ENCODE peak calls at places on chromosomes 16 and 17, in six cellular contexts. F is BE2C; J is NCI-H1417 treated with DMSO at 0.1 percent for 48 hours; K is MV-4-11; Y is stimulated activated CD8-positive, alpha-beta memory T cell treated with anti-CD3 and anti-CD28 coated beads, Interleukin-12 subunit alpha, Interleukin-12 subunit beta, amount 100 ng/mL, for 1 hour; R is NCI-H1092 treated with DMSO at 0.1 percent for 48 hours. X is an unnamed sample.

GRCh38 chr16:588889-589657 is 793 bp upstream of the RAB40C start:
- DNase-seq in F (peak; percentile 97), J (peak; percentile 78), K (peak; percentile 91), Y (peak; percentile 96), R (peak; percentile 97), X (peak; percentile 91)

GRCh38 chr16:89120921-89121351 is 27.3 kb downstream of the ACSF3 start:
- DNase-seq in F (no peak), J (no peak), K (no peak), Y (no peak), R (no peak), X (no peak)

GRCh38 chr16:3086596-3087242 is 12.4 kb downstream of the ZSCAN10 start:
- DNase-seq in F (no peak), J (no peak), K (peak; percentile 60), Y (no peak), R (no peak), X (no peak)

GRCh38 chr16:70659953-70660671 is 13.8 kb downstream of the IL34 start:
- DNase-seq in F (no peak), J (no peak), K (no peak), Y (no peak), R (no peak), X (no peak)

GRCh38 chr16:69477546-69477945 is 53.1 kb downstream of the CYB5B start:
- DNase-seq in F (no peak), J (no peak), K (peak; percentile 63), Y (no peak), R (no peak), X (no peak)

GRCh38 chr16:20844054-20844453 is 37.7 kb downstream of the REXO5 start:
- DNase-seq in F (no peak), J (no peak), K (no peak), Y (no peak), R (no peak), X (no peak)

GRCh38 chr17:58913971-58914769 is 158.5 kb downstream of the PPM1E start:
- DNase-seq in F (no peak), J (no peak), K (no peak), Y (no peak), R (no peak), X (no peak)

GRCh38 chr16:9241177-9241576 is 149.7 kb downstream of the HAPSTR1 start:
- DNase-seq in F (no peak), J (no peak), K (no peak), Y (no peak), R (no peak), X (no peak)

GRCh38 chr16:15490123-15490711 is 55.8 kb downstream of the BMERB1 start:
- DNase-seq in F (no peak), J (no peak), K (no peak), Y (no peak), R (no peak), X (no peak)

GRCh38 chr16:117381-118365 is 20.8 kb downstream of the NPRL3 start:
- DNase-seq in F (peak; percentile 81), J (no peak), K (peak; percentile 37), Y (peak; percentile 44), R (peak; percentile 59), X (peak; percentile 78)

GRCh38 chr17:47810200-47810821 is 11.3 kb downstream of the OSBPL7 start:
- DNase-seq in F (peak; percentile 54), J (no peak), K (no peak), Y (no peak), R (no peak), X (no peak)

GRCh38 chr17:65617496-65617895 is 56.0 kb upstream of the AXIN2 start:
- DNase-seq in F (no peak), J (no peak), K (no peak), Y (no peak), R (no peak), X (no peak)

GRCh38 chr16:69873783-69874182 is 77.4 kb upstream of the CLEC18A start:
- DNase-seq in F (no peak), J (no peak), K (no peak), Y (no peak), R (no peak), X (no peak)

GRCh38 chr16:86387461-86388440 is 122.6 kb upstream of the FOXF1 start:
- DNase-seq in F (no peak), J (no peak), K (peak; percentile 90), Y (no peak), R (no peak), X (no peak)

GRCh38 chr16:14454391-14454790 is 175.7 kb downstream of the PARN start:
- DNase-seq in F (no peak), J (no peak), K (no peak), Y (no peak), R (no peak), X (no peak)

GRCh38 chr17:49616546-49617205 is 41.0 kb downstream of the NXPH3 start:
- DNase-seq in F (no peak), J (no peak), K (peak; percentile 78), Y (no peak), R (no peak), X (peak; percentile 38)

GRCh38 chr17:64331366-64331765 is 59.3 kb downstream of the PECAM1 start:
- DNase-seq in F (no peak), J (no peak), K (peak; percentile 57), Y (no peak), R (no peak), X (no peak)

GRCh38 chr17:6328279-6328678 is 106.6 kb downstream of the AIPL1 start:
- DNase-seq in F (no peak), J (no peak), K (no peak), Y (no peak), R (no peak), X (no peak)

GRCh38 chr17:74296548-74296936 is 22.5 kb downstream of the DNAI2 start:
- DNase-seq in F (peak; percentile 68), J (no peak), K (peak; percentile 53), Y (no peak), R (peak; percentile 25), X (no peak)

GRCh38 chr16:106623-107324 is 28.7 kb downstream of the MPG start:
- DNase-seq in F (peak; percentile 65), J (peak; percentile 28), K (peak; percentile 52), Y (peak; percentile 47), R (peak; percentile 68), X (peak; percentile 67)

GRCh38 chr16:88575251-88575650 is 5.0 kb downstream of the ZC3H18 start:
- DNase-seq in F (no peak), J (no peak), K (no peak), Y (no peak), R (no peak), X (no peak)

GRCh38 chr16:49821614-49822282 is 34.2 kb downstream of the ZNF423 start:
- DNase-seq in F (no peak), J (no peak), K (no peak), Y (no peak), R (no peak), X (no peak)

GRCh38 chr17:15463363-15463762 is 4.1 kb downstream of the CDRT4 start:
- DNase-seq in F (no peak), J (no peak), K (no peak), Y (no peak), R (peak; percentile 22), X (no peak)

GRCh38 chr16:9929836-9930235 is 252.4 kb downstream of the GRIN2A start:
- DNase-seq in F (no peak), J (no peak), K (no peak), Y (no peak), R (no peak), X (no peak)

GRCh38 chr17:253091-253846 is 71.8 kb upstream of the DOC2B start:
- DNase-seq in F (no peak), J (no peak), K (no peak), Y (no peak), R (no peak), X (no peak)

GRCh38 chr17:56165017-56165720 is 11.9 kb downstream of the ANKFN1 start:
- DNase-seq in F (no peak), J (no peak), K (no peak), Y (no peak), R (no peak), X (no peak)

GRCh38 chr17:30218689-30219266 is 16.7 kb downstream of the SLC6A4 start:
- DNase-seq in F (no peak), J (no peak), K (no peak), Y (no peak), R (no peak), X (no peak)

GRCh38 chr16:81424761-81425160 is 19.8 kb upstream of the CMIP start:
- DNase-seq in F (no peak), J (no peak), K (peak; percentile 44), Y (no peak), R (no peak), X (no peak)

GRCh38 chr16:819336-819735 is 18.8 kb upstream of the GNG13 start:
- DNase-seq in F (no peak), J (no peak), K (no peak), Y (peak; percentile 15), R (no peak), X (no peak)

GRCh38 chr17:16942141-16943031 is 29.5 kb downstream of the TNFRSF13B start:
- DNase-seq in F (no peak), J (no peak), K (no peak), Y (no peak), R (no peak), X (no peak)

GRCh38 chr17:75824050-75824552 is 20.1 kb downstream of the UNC13D start:
- DNase-seq in F (no peak), J (no peak), K (no peak), Y (no peak), R (no peak), X (no peak)

GRCh38 chr17:12680407-12680897 is 14.8 kb downstream of the MYOCD start:
- DNase-seq in F (no peak), J (no peak), K (no peak), Y (no peak), R (no peak), X (peak; percentile 18)

GRCh38 chr16:57689772-57690558 is 4.6 kb upstream of the DRC7 start:
- DNase-seq in F (no peak), J (no peak), K (peak; percentile 95), Y (peak; percentile 11), R (no peak), X (no peak)

GRCh38 chr16:66289051-66289680 is 77.3 kb upstream of the CDH5 start:
- DNase-seq in F (no peak), J (no peak), K (peak; percentile 10), Y (no peak), R (no peak), X (no peak)

GRCh38 chr17:38428150-38428642 is at the start of gene ARHGAP23:
- DNase-seq in F (peak; percentile 51), J (no peak), K (no peak), Y (peak; percentile 11), R (no peak), X (no peak)

GRCh38 chr16:81608515-81609209 is 164.1 kb downstream of the CMIP start:
- DNase-seq in F (no peak), J (no peak), K (peak; percentile 85), Y (no peak), R (no peak), X (no peak)

GRCh38 chr17:56994009-56994792 is 16.3 kb downstream of the SCPEP1 start:
- DNase-seq in F (no peak), J (no peak), K (no peak), Y (no peak), R (no peak), X (no peak)